ENCODE peak calls at places on chromosomes 4 and X, in nine cellular contexts. X is suprapubic skin, A is heart left ventricle, K is IMR-90, S is upper lobe of left lung, N is tibial nerve, R is prostate gland, I is transverse colon, G is GM12878. U is an unnamed sample.

GRCh38 chr4:81164623-81165416 is 50.2 kb downstream of the PRKG2 start:
- DNase-seq in I (peak), S (no peak), K (peak), G (no peak), A (no peak), N (no peak), X (no peak), R (no peak), U (no peak)

GRCh38 chr4:7808752-7809151 is 130.9 kb downstream of the AFAP1 start:
- DNase-seq in X (peak), A (no peak), I (no peak), N (no peak), K (peak), G (no peak), S (no peak), R (no peak), U (no peak)

GRCh38 chr4:97720869-97721432 is 422.3 kb downstream of the STPG2 start:
- DNase-seq in K (no peak), N (no peak), X (no peak), G (no peak), R (no peak), A (no peak), I (no peak), S (no peak), U (no peak)

GRCh38 chr4:113603926-113604325 is 157.6 kb downstream of the CAMK2D start:
- DNase-seq in K (peak), I (no peak), A (no peak), G (no peak), X (no peak), R (no peak), N (no peak), S (no peak), U (no peak)

GRCh38 chr4:6347511-6348045 is 77.9 kb downstream of the WFS1 start:
- DNase-seq in I (no peak), K (no peak), S (no peak), N (no peak), R (no peak), G (no peak), A (no peak), X (no peak), U (no peak)

GRCh38 chr4:110501826-110502225 is 25.9 kb downstream of the ENPEP start:
- DNase-seq in A (no peak), S (no peak), N (no peak), G (no peak), K (peak), I (no peak), X (no peak), R (no peak), U (no peak)

GRCh38 chr4:26857278-26858034 is 3.2 kb upstream of the STIM2 start:
- DNase-seq in S (peak), A (peak), I (peak), N (peak), K (peak), X (peak), G (peak), R (peak), U (peak)

GRCh38 chrX:154441984-154442707 is 1.8 kb upstream of the FAM50A start:
- DNase-seq in R (peak), G (no peak), I (no peak), A (no peak), S (no peak), N (no peak), K (no peak), X (no peak), U (no peak)

GRCh38 chrX:7582191-7582590 is 260.8 kb upstream of the VCX start:
- DNase-seq in X (no peak), A (no peak), S (no peak), R (no peak), N (no peak), K (no peak), I (no peak), G (no peak), U (no peak)

GRCh38 chr4:83785906-83786305 is 250.0 kb downstream of the GPAT3 start:
- DNase-seq in S (no peak), X (no peak), A (no peak), N (no peak), I (no peak), K (no peak), R (no peak), G (no peak), U (no peak)

GRCh38 chrX:148316446-148316845 is 184.0 kb upstream of the AFF2 start:
- DNase-seq in K (no peak), R (no peak), I (no peak), S (no peak), X (no peak), G (no peak), A (no peak), N (no peak), U (no peak)

GRCh38 chrX:150405576-150405975 is 42.5 kb downstream of the MAMLD1 start:
- DNase-seq in K (no peak), I (no peak), A (no peak), N (no peak), X (no peak), G (no peak), S (no peak), R (no peak), U (no peak)

GRCh38 chr4:6404611-6405416 is 67.6 kb downstream of the PPP2R2C start:
- DNase-seq in R (no peak), S (no peak), A (peak), X (no peak), N (no peak), I (no peak), K (no peak), G (no peak), U (no peak)

GRCh38 chr4:138320030-138320429 is 77.9 kb upstream of the SLC7A11 start:
- DNase-seq in R (no peak), I (no peak), G (no peak), N (no peak), A (no peak), X (no peak), K (no peak), S (no peak), U (no peak)

GRCh38 chr4:37976513-37976912 is 16.3 kb downstream of the PTTG2 start:
- DNase-seq in A (no peak), S (no peak), I (no peak), R (no peak), N (no peak), K (no peak), G (no peak), X (no peak), U (no peak)

GRCh38 chrX:50386520-50386919 is 84.1 kb downstream of the DGKK start:
- DNase-seq in K (no peak), G (no peak), R (no peak), N (no peak), S (no peak), X (no peak), A (no peak), I (no peak), U (no peak)

GRCh38 chr4:105714071-105714521 is 5.5 kb downstream of the GSTCD start:
- DNase-seq in N (no peak), G (no peak), A (no peak), R (no peak), I (no peak), K (no peak), X (no peak), S (no peak), U (no peak)

GRCh38 chrX:23694606-23695005 is 27.3 kb downstream of the PRDX4 start:
- DNase-seq in S (peak), X (no peak), I (peak), G (peak), K (peak), A (no peak), N (peak), R (peak), U (peak)

GRCh38 chr4:97593248-97593647 is 550.0 kb downstream of the STPG2 start:
- DNase-seq in S (no peak), R (no peak), X (no peak), A (no peak), N (no peak), G (no peak), K (no peak), I (no peak), U (no peak)

GRCh38 chrX:38409289-38409688 is 56.9 kb downstream of the OTC start:
- DNase-seq in I (no peak), S (no peak), K (no peak), N (no peak), G (no peak), R (no peak), X (no peak), A (no peak), U (no peak)

GRCh38 chr4:11409632-11410031 is 19.1 kb downstream of the HS3ST1 start:
- DNase-seq in A (no peak), I (no peak), G (no peak), R (no peak), S (no peak), N (no peak), X (no peak), K (no peak), U (no peak)

GRCh38 chr4:31187979-31188378 is 467.8 kb downstream of the PCDH7 start:
- DNase-seq in S (no peak), K (no peak), N (no peak), X (no peak), G (no peak), I (no peak), R (no peak), A (no peak), U (no peak)

GRCh38 chr4:177118596-177118995 is 191.1 kb upstream of the NEIL3 start:
- DNase-seq in X (no peak), I (no peak), G (no peak), N (no peak), A (peak), K (peak), R (no peak), S (no peak), U (peak)

GRCh38 chrX:70552174-70552704 is 107.6 kb downstream of the DLG3 start:
- DNase-seq in K (no peak), G (no peak), S (no peak), I (no peak), A (no peak), N (no peak), R (no peak), X (no peak), U (no peak)

GRCh38 chr4:10120943-10121567 is 4.5 kb upstream of the WDR1 start:
- DNase-seq in R (no peak), K (no peak), G (no peak), I (no peak), S (peak), N (no peak), X (no peak), A (no peak), U (no peak)

DNA sequence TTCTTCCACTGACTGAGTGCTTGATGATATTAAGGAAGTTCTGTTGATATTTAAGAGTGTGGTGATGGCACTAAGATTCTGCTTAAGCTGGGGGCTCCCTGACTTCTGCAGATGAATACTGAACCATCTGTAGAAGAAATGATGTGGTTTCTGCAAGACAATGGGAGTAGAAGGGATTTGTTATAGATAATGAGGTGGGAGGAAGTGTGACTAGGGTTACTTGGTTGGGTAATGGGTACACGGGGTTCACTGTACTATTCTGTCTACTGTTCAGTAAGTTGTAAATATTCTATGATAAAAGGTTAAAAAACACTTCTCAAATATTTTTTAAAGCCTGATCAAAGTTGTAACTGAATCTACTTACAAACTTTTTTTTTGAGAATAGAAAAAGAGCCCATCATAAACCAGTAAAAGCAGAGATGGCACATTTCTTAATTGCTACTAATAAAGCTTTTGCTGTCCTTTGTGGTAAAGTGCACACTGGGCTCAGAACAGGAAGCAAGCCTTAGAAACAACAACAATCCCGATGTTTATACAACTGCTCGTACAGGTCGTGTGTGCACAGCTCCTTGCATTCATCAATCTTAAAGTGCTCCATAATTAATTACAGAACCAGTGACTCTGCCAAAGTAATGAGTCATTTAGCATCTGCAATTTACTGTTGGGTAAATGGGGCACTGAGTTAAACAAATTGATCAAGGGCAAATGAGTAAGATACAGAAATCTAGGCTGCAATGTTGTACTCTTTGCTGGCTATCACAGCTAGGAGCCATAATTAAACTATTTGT is 61.1 kb upstream of the TXK start:
- DNase-seq in A (no peak), K (peak), G (no peak), R (no peak), N (no peak), I (no peak), X (no peak), S (no peak), U (no peak)
- TF ChIP-seq CTCF in A (no peak), K (no peak), G (no peak), R (no peak), N (no peak), I (no peak), X (no peak), S (no peak), U (no peak)

DNA sequence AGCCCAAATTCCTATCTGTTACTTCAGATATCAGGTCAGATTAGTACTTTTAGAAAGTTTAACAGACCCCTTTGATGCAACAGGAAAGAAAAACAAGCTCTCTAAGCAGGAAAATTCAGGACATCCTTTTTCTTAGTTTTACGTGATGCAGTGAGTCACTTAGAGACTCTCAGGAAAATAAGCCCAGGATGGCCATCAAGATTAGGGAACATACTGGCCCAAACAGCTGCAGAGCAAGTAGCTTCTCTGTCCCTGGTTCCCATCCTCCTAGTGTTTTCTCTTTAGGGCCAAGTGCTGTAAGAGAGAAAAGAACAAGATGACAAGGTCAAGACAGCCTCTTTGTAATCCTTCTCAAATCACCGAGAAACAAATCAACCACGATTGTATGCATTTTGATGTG is 219.1 kb downstream of the ZNF674 start:
- DNase-seq in K (peak), G (no peak), X (no peak), N (no peak), I (no peak), S (no peak), A (no peak), R (no peak), U (no peak)
- H3K4me3 ChIP-seq in K (no peak), G (no peak), X (no peak), N (no peak), I (no peak), S (no peak), A (no peak), R (no peak), U (no peak)

GRCh38 chr4:112284662-112285411 is 867 bp downstream of the TIFA start:
- DNase-seq in K (peak), X (no peak), N (no peak), R (peak), G (no peak), A (no peak), S (no peak), I (peak), U (no peak)
- TF ChIP-seq POLR2A in K (no peak), X (no peak), N (no peak), R (no peak), G (no peak), A (no peak), S (no peak), I (no peak), U (no peak)

GRCh38 chr4:119244832-119245231 is 32.3 kb downstream of the USP53 start:
- DNase-seq in K (no peak), R (no peak), G (no peak), N (no peak), S (no peak), X (no peak), I (no peak), A (no peak), U (no peak)

GRCh38 chr4:119244344-119244743 is 31.8 kb downstream of the USP53 start:
- DNase-seq in A (no peak), K (no peak), S (no peak), R (no peak), I (no peak), G (no peak), X (no peak), N (no peak), U (no peak)

GRCh38 chr4:119242417-119242816 is 29.9 kb downstream of the USP53 start:
- DNase-seq in K (no peak), X (no peak), A (no peak), R (no peak), S (no peak), G (no peak), I (no peak), N (no peak), U (no peak)

GRCh38 chr4:119243868-119244267 is 31.4 kb downstream of the USP53 start:
- DNase-seq in G (no peak), N (no peak), X (no peak), I (no peak), K (no peak), S (no peak), A (no peak), R (no peak), U (no peak)

GRCh38 chr4:119246177-119246576 is 33.7 kb downstream of the USP53 start:
- DNase-seq in G (no peak), K (no peak), S (no peak), R (no peak), A (no peak), N (no peak), I (no peak), X (no peak), U (no peak)
- TF ChIP-seq CTCF in G (no peak), K (no peak), S (no peak), R (no peak), A (no peak), N (no peak), I (no peak), X (no peak), U (no peak)

DNA sequence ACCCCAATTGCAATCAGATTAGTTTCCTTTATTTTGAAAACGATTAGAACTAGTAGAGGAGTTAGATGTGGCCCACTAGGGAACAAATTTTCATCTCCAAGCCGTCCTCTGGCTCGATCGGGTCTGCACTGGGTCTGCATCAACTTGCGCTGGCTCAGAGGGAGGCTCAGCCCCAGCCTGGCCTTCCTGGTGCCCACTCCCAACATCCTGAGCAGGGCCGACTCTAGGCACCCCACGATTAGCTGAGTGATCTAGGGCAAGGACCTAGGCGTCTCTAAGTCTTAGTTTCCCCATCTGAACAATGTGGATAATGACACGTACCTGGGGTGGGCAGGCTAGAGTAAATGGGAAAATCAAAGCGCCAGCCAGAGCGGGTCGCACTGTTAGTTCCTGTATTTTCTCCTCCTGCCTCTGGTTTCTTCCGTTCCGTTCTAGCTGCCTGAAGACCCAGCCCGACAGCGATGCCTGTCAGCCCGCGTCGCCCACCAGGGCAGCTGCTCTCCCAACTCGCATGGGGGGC is 7.7 kb upstream of the HAND2 start:
- DNase-seq in N (no peak), S (no peak), G (no peak), X (no peak), K (no peak), R (no peak), I (no peak), A (peak), U (no peak)
- H3K4me3 ChIP-seq in N (peak), S (peak), G (no peak), X (peak), K (no peak), R (no peak), I (peak), A (peak), U (peak)

GRCh38 chrX:10157032-10157341 is 212 bp downstream of the CLCN4 start:
- DNase-seq in I (no peak), K (no peak), N (no peak), A (no peak), S (no peak), R (no peak), G (no peak), X (no peak), U (no peak)
- TF ChIP-seq POLR2A in I (no peak), K (no peak), N (peak), A (no peak), S (no peak), R (no peak), G (no peak), X (no peak), U (no peak)

DNA sequence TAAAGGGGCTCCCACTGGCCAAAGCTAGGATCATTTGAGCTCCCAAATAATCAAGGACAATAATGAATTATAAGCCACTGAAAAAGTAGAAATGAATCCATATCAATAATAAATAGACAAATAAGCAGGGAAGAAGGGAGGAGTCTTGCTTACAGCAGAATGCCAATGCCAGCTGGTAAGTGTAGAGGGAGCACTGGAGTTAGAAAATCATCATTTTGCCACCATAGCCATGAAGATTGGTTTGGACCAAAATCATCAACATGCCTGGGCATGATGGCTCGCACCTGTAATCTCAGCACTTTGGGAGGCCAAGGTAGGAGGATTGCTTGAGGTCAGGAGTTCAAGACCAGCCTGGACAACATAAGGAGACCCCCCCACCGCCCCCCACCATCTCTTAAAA is 20.4 kb upstream of the SH3KBP1 start:
- DNase-seq in A (no peak), R (no peak), I (no peak), G (no peak), S (no peak), K (no peak), X (no peak), N (no peak), U (no peak)
- TF ChIP-seq CTCF in A (no peak), R (no peak), I (no peak), G (no peak), S (no peak), K (no peak), X (no peak), N (no peak), U (no peak)

GRCh38 chrX:131729295-131729694 is 185.4 kb downstream of the OR13H1 start:
- DNase-seq in I (peak), N (no peak), G (peak), R (no peak), S (peak), X (no peak), K (peak), A (peak), U (peak)
- H3K4me3 ChIP-seq in I (no peak), N (no peak), G (peak), R (no peak), S (no peak), X (no peak), K (peak), A (no peak), U (no peak)

DNA sequence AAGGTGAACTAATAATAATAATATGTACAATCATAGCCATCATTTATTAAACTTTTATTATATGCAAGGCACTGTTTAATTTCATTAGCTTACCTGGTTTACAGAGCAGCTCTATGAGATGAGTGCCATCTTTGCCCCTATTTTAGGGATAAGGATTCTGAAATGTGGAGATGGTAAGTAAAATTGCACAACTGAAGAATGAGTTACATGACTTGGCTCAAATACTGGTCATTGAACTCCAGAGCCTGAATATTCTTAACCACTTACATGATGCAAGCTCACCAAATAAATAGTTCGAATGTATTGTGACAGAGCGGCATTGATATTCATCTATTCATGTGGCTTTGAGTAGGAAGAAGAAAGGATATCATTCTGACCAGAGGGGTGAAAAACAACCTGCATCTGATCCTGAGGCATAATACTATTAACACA is 11.7 kb downstream of the ALB start:
- DNase-seq in S (no peak), G (no peak), N (no peak), I (no peak), X (no peak), A (no peak), K (no peak), R (no peak), U (no peak)
- TF ChIP-seq POLR2A in S (no peak), G (no peak), N (no peak), I (no peak), X (no peak), A (no peak), K (no peak), R (no peak), U (no peak)